ENCODE peak calls at places on chromosomes 3 and 15, in six cellular contexts. S, K, H, P, E and G are unnamed samples.
A peak's percentile ranks its signal among the peaks of the same experiment; 100 is the strongest.

GRCh38 chr15:29534378-29534777 is 264.8 kb upstream of the NSMCE3 start:
- DNase-seq in S (no peak), K (no peak), H (no peak), P (no peak), E (no peak), G (no peak)

GRCh38 chr3:2595486-2595885 is 496.8 kb downstream of the CNTN4 start:
- DNase-seq in S (no peak), K (no peak), H (no peak), P (no peak), E (peak; percentile 45), G (no peak)

GRCh38 chr3:189862385-189863023 is 231.3 kb downstream of the TP63 start:
- DNase-seq in S (no peak), K (no peak), H (no peak), P (no peak), E (no peak), G (no peak)

GRCh38 chr3:59212128-59212764 is 162.4 kb upstream of the CFAP20DC start:
- DNase-seq in S (no peak), K (peak; percentile 29), H (no peak), P (no peak), E (no peak), G (no peak)

GRCh38 chr3:189331002-189331418 is 159.2 kb downstream of the TPRG1 start:
- DNase-seq in S (no peak), K (no peak), H (no peak), P (no peak), E (no peak), G (no peak)

GRCh38 chr3:72100062-72100511 is 315.1 kb upstream of the PROK2 start:
- DNase-seq in S (no peak), K (no peak), H (no peak), P (no peak), E (peak; percentile 58), G (no peak)

GRCh38 chr3:165389064-165389463 is 192.9 kb upstream of the SLITRK3 start:
- DNase-seq in S (no peak), K (no peak), H (peak; percentile 9), P (no peak), E (no peak), G (no peak)

GRCh38 chr15:60854858-60855568 is 374.1 kb downstream of the RORA start:
- DNase-seq in S (no peak), K (no peak), H (no peak), P (no peak), E (no peak), G (no peak)

GRCh38 chr3:12961007-12961725 is 112.1 kb downstream of the IQSEC1 start:
- DNase-seq in S (no peak), K (peak; percentile 49), H (no peak), P (no peak), E (no peak), G (no peak)

GRCh38 chr3:27568393-27568792 is 84.2 kb upstream of the SLC4A7 start:
- DNase-seq in S (peak; percentile 52), K (no peak), H (peak; percentile 42), P (peak; percentile 34), E (no peak), G (peak; percentile 72)

GRCh38 chr3:45907769-45908705 is 21.7 kb downstream of the CCR9 start:
- DNase-seq in S (no peak), K (no peak), H (no peak), P (no peak), E (no peak), G (no peak)

GRCh38 chr3:160400631-160401150 is 1.2 kb downstream of the SMC4 start:
- DNase-seq in S (peak; percentile 35), K (peak; percentile 23), H (peak; percentile 9), P (peak; percentile 56), E (peak; percentile 55), G (no peak)

GRCh38 chr3:4271834-4272233 is 31.3 kb upstream of the SETMAR start:
- DNase-seq in S (no peak), K (peak; percentile 39), H (no peak), P (no peak), E (no peak), G (no peak)

GRCh38 chr3:49343163-49343562 is 3.3 kb upstream of the USP4 start:
- DNase-seq in S (no peak), K (no peak), H (no peak), P (no peak), E (no peak), G (no peak)

GRCh38 chr15:85757073-85757938 is 37.4 kb downstream of the KLHL25 start:
- DNase-seq in S (no peak), K (no peak), H (peak; percentile 55), P (no peak), E (no peak), G (peak; percentile 61)

GRCh38 chr3:150345021-150345538 is 63.0 kb upstream of the TSC22D2 start:
- DNase-seq in S (no peak), K (no peak), H (no peak), P (peak; percentile 58), E (no peak), G (peak; percentile 75)

GRCh38 chr3:105067361-105067760 is 299.3 kb upstream of the ALCAM start:
- DNase-seq in S (no peak), K (no peak), H (no peak), P (no peak), E (no peak), G (no peak)

GRCh38 chr3:172159962-172160538 is 120.7 kb downstream of the FNDC3B start:
- DNase-seq in S (no peak), K (peak; percentile 37), H (peak; percentile 75), P (no peak), E (no peak), G (no peak)

GRCh38 chr3:122239112-122239511 is 55.6 kb downstream of the CASR start:
- DNase-seq in S (no peak), K (no peak), H (no peak), P (no peak), E (no peak), G (no peak)

GRCh38 chr3:168165390-168166269 is 69.9 kb upstream of the GOLIM4 start:
- DNase-seq in S (peak; percentile 75), K (peak; percentile 66), H (peak; percentile 70), P (peak; percentile 66), E (no peak), G (no peak)

GRCh38 chr15:94272251-94272898 is 41.0 kb downstream of the MCTP2 start:
- DNase-seq in S (no peak), K (no peak), H (no peak), P (no peak), E (no peak), G (no peak)

GRCh38 chr3:112047264-112047663 is 12.7 kb downstream of the TMPRSS7 start:
- DNase-seq in S (no peak), K (no peak), H (no peak), P (no peak), E (no peak), G (no peak)

GRCh38 chr3:98914210-98915080 is 12.9 kb upstream of the DCBLD2 start:
- DNase-seq in S (peak; percentile 59), K (no peak), H (no peak), P (no peak), E (no peak), G (peak; percentile 69)

GRCh38 chr3:16439163-16439847 is 74.2 kb downstream of the RFTN1 start:
- DNase-seq in S (no peak), K (no peak), H (no peak), P (no peak), E (no peak), G (no peak)

GRCh38 chr3:111967651-111968274 is 11.1 kb upstream of the ABHD10 start:
- DNase-seq in S (peak; percentile 91), K (peak; percentile 35), H (peak; percentile 85), P (peak; percentile 87), E (peak; percentile 93), G (no peak)

GRCh38 chr15:37638139-37638538 is 296.3 kb upstream of the TMCO5A start:
- DNase-seq in S (no peak), K (no peak), H (no peak), P (no peak), E (no peak), G (no peak)

GRCh38 chr3:194487289-194488006 is 646 bp upstream of the ATP13A3 start:
- DNase-seq in S (peak; percentile 58), K (peak; percentile 61), H (peak; percentile 31), P (peak; percentile 48), E (no peak), G (no peak)

GRCh38 chr3:42600111-42600957 is at the start of gene NKTR:
- DNase-seq in S (peak; percentile 99), K (peak; percentile 99), H (peak; percentile 97), P (peak; percentile 99), E (peak; percentile 100), G (peak; percentile 99)
- TF ChIP-seq CTCF in S (no peak), K (peak; percentile 45), H (no peak), P (no peak), E (peak; percentile 19), G (no peak)

GRCh38 chr3:43014990-43015389 is 35.9 kb downstream of the GASK1A start:
- DNase-seq in S (no peak), K (no peak), H (no peak), P (no peak), E (no peak), G (no peak)

GRCh38 chr3:43013256-43013655 is 34.1 kb downstream of the GASK1A start:
- DNase-seq in S (no peak), K (no peak), H (no peak), P (no peak), E (no peak), G (no peak)

GRCh38 chr3:43013743-43014155 is 34.6 kb downstream of the GASK1A start:
- DNase-seq in S (no peak), K (no peak), H (no peak), P (no peak), E (no peak), G (no peak)

GRCh38 chr3:43015572-43016512 is 36.7 kb downstream of the GASK1A start:
- DNase-seq in S (no peak), K (no peak), H (no peak), P (no peak), E (no peak), G (no peak)

DNA sequence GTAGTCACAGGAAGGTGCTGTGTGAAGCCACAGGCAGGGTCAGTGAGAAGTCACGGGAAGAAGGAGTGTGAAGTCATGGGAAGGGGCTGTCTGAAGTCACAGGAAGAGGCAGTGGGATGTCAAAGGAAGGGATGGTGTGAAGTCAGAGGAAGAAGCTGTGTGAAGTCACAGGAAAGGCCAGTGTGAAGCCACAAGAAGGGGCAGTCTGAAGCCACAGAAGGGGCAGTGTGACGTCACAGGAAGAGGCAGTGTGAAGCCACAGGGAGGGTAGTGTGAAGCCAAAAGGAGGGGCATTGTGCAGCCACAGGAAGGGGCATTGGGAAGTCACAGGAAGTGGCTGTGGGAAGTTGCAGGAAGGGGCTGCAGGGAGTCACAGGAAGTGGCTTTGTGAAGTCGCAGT is 35.1 kb downstream of the GASK1A start:
- DNase-seq in S (no peak), K (no peak), H (no peak), P (no peak), E (no peak), G (no peak)
- H3K9me3 ChIP-seq in S (no peaks in the 10 kb centered on the region), K (no peaks in the 10 kb centered on the region), H (peaks cover 38% of the 10 kb centered on the region), P (peaks cover 18% of the 10 kb centered on the region), E (peaks cover 15% of the 10 kb centered on the region), G (no peaks in the 10 kb centered on the region)

DNA sequence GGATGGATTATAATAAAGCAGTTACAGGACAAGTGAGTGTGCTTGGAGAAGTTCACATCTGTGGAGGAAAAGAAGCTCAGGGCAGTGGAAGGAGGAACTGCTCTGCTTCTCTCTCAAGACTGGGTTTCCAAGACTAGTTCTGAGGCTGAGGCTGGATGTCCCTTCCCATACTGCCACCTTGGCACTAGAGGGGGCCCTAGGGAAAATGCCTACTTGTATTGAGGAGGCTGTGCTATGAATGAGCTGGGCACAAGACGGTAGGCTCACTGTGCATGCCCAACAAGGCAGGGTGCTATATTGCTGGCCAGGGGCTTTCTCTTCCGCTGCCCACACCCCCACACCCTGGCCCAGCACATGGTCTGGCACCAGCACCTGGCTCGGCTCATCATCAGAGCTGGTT is 65.2 kb downstream of the SLCO2A1 start:
- DNase-seq in S (no peak), K (no peak), H (no peak), P (no peak), E (no peak), G (no peak)
- TF ChIP-seq CTCF in S (no peak), K (no peak), H (no peak), P (no peak), E (peak; percentile 46), G (no peak)

GRCh38 chr3:30440880-30441279 is 165.5 kb upstream of the TGFBR2 start:
- DNase-seq in S (no peak), K (no peak), H (peak; percentile 44), P (peak; percentile 63), E (no peak), G (no peak)
- H3K9me3 ChIP-seq in S (no peaks in the 10 kb centered on the region), K (no peaks in the 10 kb centered on the region), H (no peaks in the 10 kb centered on the region), P (no peaks in the 10 kb centered on the region), E (no peaks in the 10 kb centered on the region), G (no peaks in the 10 kb centered on the region)